ENCODE peak calls at places on chromosomes 3 and 15, in four cellular contexts. K, W, U and S are unnamed samples.

GRCh38 chr3:10106919-10107318 is 1.1 kb downstream of the FANCD2OS start:
- DNase-seq in U (no peak), W (no peak), K (no peak), S (no peak)

GRCh38 chr15:98650871-98651481 is 2.6 kb downstream of the IGF1R start:
- DNase-seq in K (no peak), W (no peak), U (peak; percentile 36), S (no peak)

GRCh38 chr3:53320697-53321096 is 26.6 kb downstream of the DCP1A start:
- DNase-seq in U (no peak), W (no peak), K (no peak), S (no peak)

GRCh38 chr15:67783303-67783702 is 42.0 kb upstream of the SKOR1 start:
- DNase-seq in U (no peak), W (peak; percentile 87), K (no peak), S (no peak)

GRCh38 chr3:183987014-183987600 is 30.6 kb downstream of the ABCC5 start:
- DNase-seq in U (no peak), W (no peak), K (no peak), S (no peak)

GRCh38 chr3:8856721-8857120 is 87.3 kb upstream of the OXTR start:
- DNase-seq in W (no peak), K (no peak), U (no peak), S (no peak)

GRCh38 chr15:92831459-92832229 is 68.5 kb upstream of the CHD2 start:
- DNase-seq in K (peak; percentile 98), W (peak; percentile 98), U (peak; percentile 95), S (peak; percentile 85)

GRCh38 chr3:50737511-50738251 is 63.0 kb downstream of the DOCK3 start:
- DNase-seq in U (no peak), K (no peak), W (no peak), S (no peak)

GRCh38 chr15:63381301-63382192 is at the start of gene CA12:
- DNase-seq in K (peak; percentile 28), U (peak; percentile 81), W (no peak), S (peak; percentile 65)

GRCh38 chr3:78050276-78051080 is 1010.6 kb downstream of the ROBO2 start:
- DNase-seq in W (no peak), U (no peak), K (no peak), S (no peak)
- TF ChIP-seq PBX3 in W (no peak), U (no peak), K (no peak), S (no peak)

GRCh38 chr15:42737529-42738328 is 801 bp upstream of the CDAN1 start:
- DNase-seq in K (peak; percentile 32), W (no peak), U (peak; percentile 49), S (no peak)
- TF ChIP-seq PBX3 in K (no peak), W (no peak), U (no peak), S (no peak)

GRCh38 chr3:129002573-129003569 is 1.8 kb downstream of the EFCC1 start:
- DNase-seq in W (no peak), K (no peak), U (no peak), S (no peak)

GRCh38 chr3:128999104-128999503 is 2.0 kb upstream of the EFCC1 start:
- DNase-seq in U (no peak), K (peak; percentile 27), W (no peak), S (no peak)

GRCh38 chr3:129001817-129002572 is 891 bp downstream of the EFCC1 start:
- DNase-seq in U (peak; percentile 44), K (no peak), W (no peak), S (peak; percentile 58)

GRCh38 chr3:129000742-129001100 is 383 bp upstream of the EFCC1 start:
- DNase-seq in K (no peak), U (no peak), W (no peak), S (no peak)

DNA sequence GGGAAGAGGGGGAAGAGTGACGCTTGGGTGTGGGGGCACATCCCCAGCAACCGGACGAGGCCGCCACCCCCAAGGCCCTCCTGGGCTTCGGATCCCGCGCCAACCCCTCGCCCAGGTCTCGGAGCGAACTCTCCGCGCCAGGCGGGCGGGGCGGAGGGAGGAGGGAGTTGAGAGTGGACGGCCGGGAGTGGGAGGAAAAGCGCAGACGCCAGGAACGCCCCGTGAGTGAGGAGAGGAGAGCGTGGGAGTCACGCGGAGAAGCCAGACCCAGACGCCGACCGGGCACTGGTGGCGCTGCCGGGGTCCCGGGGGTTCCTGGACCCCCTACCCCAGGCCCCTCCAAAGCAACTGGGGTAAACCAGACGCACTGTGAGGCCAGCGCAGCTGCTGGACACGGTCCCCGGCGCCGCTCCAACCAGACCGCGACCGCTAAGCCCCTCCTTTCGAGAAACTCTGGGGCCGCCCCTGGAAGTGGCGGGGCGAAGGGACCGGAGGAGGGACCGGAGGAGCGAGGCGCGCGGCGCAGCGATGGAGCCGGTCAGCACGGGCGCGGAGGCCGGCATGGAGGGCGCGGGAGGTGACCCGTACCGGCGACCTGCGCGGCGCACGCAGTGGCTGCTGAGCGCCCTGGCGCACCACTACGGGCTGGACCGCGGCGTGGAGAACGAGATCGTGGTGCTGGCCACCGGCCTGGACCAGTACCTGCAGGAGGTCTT is at the start of gene EFCC1:
- DNase-seq in K (no peak), W (no peak), U (no peak), S (peak; percentile 71)
- TF ChIP-seq PBX3 in K (no peak), W (no peak), U (no peak), S (no peak)

DNA sequence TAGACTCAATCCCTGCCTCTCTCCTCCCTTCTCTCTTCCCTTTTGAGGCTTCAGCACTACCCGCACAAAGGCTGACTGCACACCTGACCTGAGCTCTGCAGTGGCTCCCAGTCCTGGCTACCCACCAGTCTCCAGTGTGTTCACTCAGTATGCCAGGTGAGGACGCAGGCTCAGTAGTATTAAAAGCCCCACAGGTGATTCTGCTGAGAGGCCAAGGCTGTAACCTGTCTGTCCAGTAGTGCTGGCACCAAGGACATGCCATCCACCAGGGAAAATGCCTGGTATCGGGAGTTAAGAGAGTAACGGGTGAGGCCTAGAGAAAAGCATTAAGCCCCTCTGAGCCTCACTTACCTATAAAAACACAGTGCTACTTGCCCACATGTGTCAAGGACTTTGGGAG is 20.9 kb downstream of the FYCO1 start:
- DNase-seq in U (no peak), K (no peak), W (no peak), S (no peak)
- TF ChIP-seq PBX3 in U (no peak), K (no peak), W (no peak), S (no peak)

GRCh38 chr3:128560768-128561167 is 67.8 kb upstream of the GATA2 start:
- DNase-seq in W (no peak), K (no peak), U (no peak), S (no peak)

GRCh38 chr3:128556949-128557348 is 63.9 kb upstream of the GATA2 start:
- DNase-seq in U (no peak), K (no peak), W (no peak), S (peak; percentile 42)

GRCh38 chr3:128557531-128558280 is 64.7 kb upstream of the GATA2 start:
- DNase-seq in W (no peak), U (no peak), K (no peak), S (no peak)

GRCh38 chr3:128561504-128561903 is 68.5 kb upstream of the GATA2 start:
- DNase-seq in W (no peak), K (no peak), U (no peak), S (no peak)

DNA sequence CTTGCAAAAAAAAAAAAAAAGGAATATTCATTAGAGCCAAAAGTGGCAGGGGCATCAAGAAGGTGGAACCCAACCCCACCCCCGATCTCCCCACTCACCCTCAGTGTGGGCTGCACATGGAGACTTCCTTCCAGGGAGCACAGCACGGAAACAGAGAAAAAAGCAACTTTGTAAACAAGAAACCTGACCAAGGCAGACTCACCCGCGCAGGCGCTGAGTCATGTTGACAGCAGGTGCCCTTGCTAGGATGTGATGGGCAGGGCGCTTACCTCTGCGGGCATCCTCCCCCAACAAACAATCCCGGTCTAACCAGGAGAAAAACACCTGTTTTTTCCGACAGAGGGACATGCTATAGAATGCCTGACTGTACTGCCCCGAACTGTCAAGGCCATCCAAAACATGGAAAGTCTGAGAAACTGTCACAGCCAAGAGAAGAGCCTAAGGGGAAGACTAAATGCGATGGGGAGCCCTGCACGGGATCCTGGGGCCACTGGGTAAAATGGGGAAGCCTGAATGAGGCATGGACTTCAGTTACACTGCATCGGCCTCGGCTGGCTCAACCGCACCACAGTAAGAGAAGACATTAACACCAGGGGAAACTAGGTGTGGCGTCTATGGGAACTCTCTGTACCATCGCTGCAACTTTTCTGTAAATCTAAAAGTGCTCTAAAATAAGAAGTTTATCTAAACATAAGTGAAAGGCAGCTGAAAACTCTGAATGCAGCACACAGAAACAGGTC is 66.7 kb upstream of the GATA2 start:
- DNase-seq in K (no peak), U (peak; percentile 37), W (no peak), S (no peak)
- TF ChIP-seq PBX3 in K (no peak), U (no peak), W (no peak), S (no peak)

GRCh38 chr15:83658406-83658805 is 4.5 kb downstream of the ADAMTSL3 start:
- DNase-seq in W (no peak), K (no peak), U (no peak), S (no peak)
- TF ChIP-seq PBX3 in W (no peak), K (no peak), U (no peak), S (no peak)

DNA sequence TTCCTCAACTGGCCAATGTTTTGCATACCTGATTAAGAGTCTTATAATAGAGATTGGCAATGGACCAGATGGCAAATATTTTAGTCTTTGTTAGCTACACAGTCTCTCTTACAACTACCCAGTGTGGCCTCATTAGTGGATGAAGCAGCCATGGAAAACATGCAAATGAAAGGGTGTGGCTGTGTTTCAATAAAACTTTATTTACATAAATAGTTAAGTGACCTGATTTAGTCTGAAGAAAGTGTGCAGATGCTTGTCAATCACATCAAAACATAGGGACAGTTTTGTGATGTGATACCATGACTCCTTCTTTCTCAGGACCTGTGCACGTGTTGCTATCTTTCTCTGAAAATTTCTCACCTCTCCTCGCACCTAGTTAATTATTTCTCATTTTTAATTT is 309.8 kb upstream of the GRM7 start:
- DNase-seq in W (no peak), K (no peak), U (no peak), S (no peak)
- TF ChIP-seq PBX3 in W (no peak), K (no peak), U (no peak), S (no peak)